ENCODE peak calls at places on chromosomes 6 and 20, in ten cellular contexts. B is COR-L47; Y is occipital lobe; I is activated CD8-positive, alpha-beta memory T cell treated with anti-CD3 and anti-CD28 coated beads for 4 hours; N is breast epithelium; J is cardiac muscle cell; R is A549; G is HTR-8/SVneo; W is PC-3; C is RWPE1. A is an unnamed sample.

GRCh38 chr6:46116289-46116688 is 13.5 kb upstream of the ENPP4 start:
- DNase-seq in B (no peak), Y (no peak), I (no peak), N (no peak), J (no peak), R (no peak), G (no peak), W (no peak), C (no peak), A (no peak)

GRCh38 chr20:36493013-36493800 is 48.1 kb upstream of the MYL9 start:
- DNase-seq in B (peak; percentile 12), Y (no peak), I (no peak), N (no peak), J (no peak), R (no peak), G (no peak), W (peak; percentile 12), C (no peak), A (no peak)

GRCh38 chr20:34037767-34038166 is 44.1 kb downstream of the RALY start:
- DNase-seq in B (no peak), Y (no peak), I (no peak), N (no peak), J (peak; percentile 85), R (no peak), G (no peak), W (no peak), C (no peak), A (no peak)

GRCh38 chr6:1481326-1481725 is 92.0 kb downstream of the FOXF2 start:
- DNase-seq in B (no peak), Y (no peak), I (no peak), N (no peak), J (peak; percentile 61), R (peak; percentile 62), G (peak; percentile 77), W (peak; percentile 95), C (peak; percentile 80), A (no peak)

GRCh38 chr20:7499201-7499600 is 441.1 kb downstream of the HAO1 start:
- DNase-seq in B (no peak), Y (no peak), I (no peak), N (no peak), J (no peak), R (no peak), G (no peak), W (no peak), C (peak; percentile 28), A (no peak)

GRCh38 chr6:137290601-137291261 is 71.5 kb upstream of the IFNGR1 start:
- DNase-seq in B (no peak), Y (no peak), I (no peak), N (no peak), J (no peak), R (no peak), G (no peak), W (peak; percentile 39), C (no peak), A (no peak)

GRCh38 chr6:80003841-80004198 is 629 bp upstream of the TTK start:
- DNase-seq in B (peak; percentile 30), Y (peak; percentile 23), I (no peak), N (no peak), J (no peak), R (no peak), G (peak; percentile 2), W (no peak), C (no peak), A (no peak)

GRCh38 chr20:58703765-58704331 is 11.2 kb downstream of the NPEPL1 start:
- DNase-seq in B (no peak), Y (no peak), I (no peak), N (no peak), J (no peak), R (no peak), G (no peak), W (no peak), C (no peak), A (no peak)

GRCh38 chr6:43952746-43953145 is 174.5 kb downstream of the MRPL14 start:
- DNase-seq in B (no peak), Y (no peak), I (no peak), N (no peak), J (no peak), R (no peak), G (no peak), W (no peak), C (no peak), A (no peak)